ENCODE peak calls at places on chromosomes 13 and 19, in ten cellular contexts. P, O, N, U, I, D, K, X, Y and B are unnamed samples.

GRCh38 chr13:110957931-110958330 is 43.1 kb upstream of the ANKRD10 start:
- DNase-seq in P (no peak), O (no peak), N (no peak), U (no peak), I (no peak), D (no peak), K (no peak), X (no peak), Y (no peak), B (no peak)

GRCh38 chr13:43802511-43802910 is 15.7 kb upstream of the ENOX1 start:
- DNase-seq in P (no peak), O (no peak), N (no peak), U (no peak), I (no peak), D (no peak), K (no peak), X (peak), Y (no peak), B (no peak)

GRCh38 chr19:27974082-27974513 is 1238.9 kb downstream of the UQCRFS1 start:
- DNase-seq in P (peak), O (no peak), N (peak), U (peak), I (peak), D (no peak), K (peak), X (no peak), Y (peak), B (peak)

GRCh38 chr13:47588676-47589075 is 412.4 kb downstream of the SUCLA2 start:
- DNase-seq in P (no peak), O (no peak), N (no peak), U (no peak), I (no peak), D (no peak), K (no peak), X (no peak), Y (no peak), B (no peak)

GRCh38 chr13:46884531-46884930 is 12.3 kb downstream of the HTR2A start:
- DNase-seq in P (no peak), O (no peak), N (no peak), U (no peak), I (no peak), D (no peak), K (no peak), X (no peak), Y (no peak), B (no peak)

GRCh38 chr19:12884926-12885748 is 1.9 kb downstream of the KLF1 start:
- DNase-seq in P (peak), O (peak), N (peak), U (peak), I (no peak), D (peak), K (peak), X (peak), Y (peak), B (no peak)

GRCh38 chr19:18502633-18503294 is 19.1 kb downstream of the ELL start:
- DNase-seq in P (peak), O (no peak), N (no peak), U (no peak), I (peak), D (no peak), K (no peak), X (no peak), Y (no peak), B (peak)

GRCh38 chr13:21606781-21607180 is 2.8 kb upstream of the MICU2 start:
- DNase-seq in P (no peak), O (no peak), N (no peak), U (no peak), I (no peak), D (no peak), K (no peak), X (no peak), Y (no peak), B (no peak)

GRCh38 chr19:52007436-52007804 is 591 bp downstream of the ZNF615 start:
- DNase-seq in P (peak), O (no peak), N (no peak), U (peak), I (no peak), D (peak), K (no peak), X (no peak), Y (no peak), B (peak)

GRCh38 chr13:24694907-24695306 is 14.7 kb downstream of the ATP12A start:
- DNase-seq in P (no peak), O (no peak), N (no peak), U (no peak), I (no peak), D (no peak), K (no peak), X (no peak), Y (no peak), B (no peak)

GRCh38 chr13:22086593-22086992 is 415.7 kb downstream of the FGF9 start:
- DNase-seq in P (no peak), O (no peak), N (no peak), U (no peak), I (no peak), D (no peak), K (no peak), X (no peak), Y (no peak), B (no peak)

GRCh38 chr13:40233731-40234195 is 432.7 kb downstream of the FOXO1 start:
- DNase-seq in P (no peak), O (peak), N (no peak), U (no peak), I (no peak), D (no peak), K (no peak), X (peak), Y (no peak), B (no peak)

GRCh38 chr19:4682417-4683200 is 12.5 kb upstream of the MYDGF start:
- DNase-seq in P (peak), O (no peak), N (no peak), U (no peak), I (no peak), D (no peak), K (no peak), X (no peak), Y (no peak), B (no peak)

GRCh38 chr19:52237771-52238400 is 31.5 kb upstream of the ZNF766 start:
- DNase-seq in P (no peak), O (peak), N (peak), U (peak), I (peak), D (no peak), K (peak), X (peak), Y (no peak), B (peak)

GRCh38 chr13:76647550-76647949 is 238.7 kb downstream of the KCTD12 start:
- DNase-seq in P (no peak), O (no peak), N (no peak), U (no peak), I (no peak), D (no peak), K (peak), X (peak), Y (no peak), B (no peak)

GRCh38 chr19:46426035-46426505 is 2.7 kb downstream of the PNMA8C start:
- DNase-seq in P (no peak), O (no peak), N (peak), U (no peak), I (peak), D (no peak), K (no peak), X (peak), Y (no peak), B (peak)

GRCh38 chr19:16957151-16957662 is 68.4 kb downstream of the F2RL3 start:
- DNase-seq in P (no peak), O (no peak), N (peak), U (no peak), I (no peak), D (no peak), K (no peak), X (peak), Y (no peak), B (no peak)

GRCh38 chr19:29964171-29964570 is 22.1 kb downstream of the URI1 start:
- DNase-seq in P (no peak), O (no peak), N (no peak), U (no peak), I (no peak), D (no peak), K (no peak), X (no peak), Y (no peak), B (no peak)